ENCODE peak calls at places on chromosomes 12 and 14, in seven cellular contexts. A, T, S, N, K, Y and V are unnamed samples.

GRCh38 chr12:69732088-69732487 is 6.6 kb upstream of the RAB3IP start:
- DNase-seq in K (no peak), S (peak), T (no peak), N (peak), Y (no peak), A (no peak), V (no peak)

GRCh38 chr12:85920324-85920947 is 46.3 kb downstream of the NTS start:
- DNase-seq in S (peak), A (no peak), N (peak), T (no peak), K (no peak), Y (no peak), V (no peak)

GRCh38 chr12:94107910-94108309 is 40.5 kb upstream of the PLXNC1 start:
- DNase-seq in S (no peak), N (no peak), T (no peak), A (no peak), Y (no peak), K (no peak), V (no peak)

GRCh38 chr12:69397978-69398377 is 38.4 kb downstream of the YEATS4 start:
- DNase-seq in N (peak), Y (no peak), A (no peak), K (no peak), T (no peak), S (peak), V (no peak)

GRCh38 chr14:90388437-90388836 is 8.4 kb upstream of the CALM1 start:
- DNase-seq in N (peak), A (no peak), Y (no peak), S (peak), K (peak), T (no peak), V (peak)

GRCh38 chr14:23640524-23641141 is 4.5 kb downstream of the DHRS2 start:
- DNase-seq in T (no peak), A (peak), K (no peak), N (peak), S (peak), Y (no peak), V (no peak)

GRCh38 chr12:53998174-53998899 is 1.6 kb upstream of the HOXC9 start:
- DNase-seq in A (no peak), K (no peak), N (no peak), T (no peak), S (no peak), Y (no peak), V (no peak)

GRCh38 chr14:99590746-99591555 is 13.1 kb downstream of the CCDC85C start:
- DNase-seq in K (no peak), Y (no peak), S (peak), T (no peak), A (peak), N (peak), V (peak)

GRCh38 chr14:80206351-80206750 is 5.0 kb downstream of the DIO2 start:
- DNase-seq in K (no peak), N (no peak), Y (no peak), T (no peak), A (no peak), S (no peak), V (no peak)

GRCh38 chr12:87376722-87377121 is 652.5 kb downstream of the C12orf50 start:
- DNase-seq in T (no peak), A (no peak), S (no peak), N (no peak), K (no peak), Y (no peak), V (no peak)

GRCh38 chr14:98112211-98112780 is 1159.7 kb downstream of the BCL11B start:
- DNase-seq in K (no peak), N (no peak), S (no peak), Y (no peak), T (no peak), A (no peak), V (no peak)

GRCh38 chr12:120999191-121000120 is 16.8 kb downstream of the C12orf43 start:
- DNase-seq in S (peak), N (peak), Y (no peak), K (no peak), A (no peak), T (no peak), V (no peak)

GRCh38 chr12:19608039-19608438 is 168.7 kb downstream of the AEBP2 start:
- DNase-seq in Y (no peak), N (no peak), S (no peak), K (no peak), T (no peak), A (no peak), V (no peak)

GRCh38 chr14:104264495-104265265 is 126.3 kb downstream of the KIF26A start:
- DNase-seq in S (no peak), N (no peak), K (no peak), A (no peak), Y (no peak), T (no peak), V (peak)

GRCh38 chr14:92848941-92849340 is 54.8 kb downstream of the GOLGA5 start:
- DNase-seq in N (no peak), T (no peak), S (no peak), A (no peak), K (no peak), Y (no peak), V (no peak)

GRCh38 chr14:67766035-67766680 is 50.2 kb downstream of the ZFYVE26 start:
- DNase-seq in Y (no peak), K (no peak), S (no peak), T (no peak), N (no peak), A (no peak), V (no peak)

GRCh38 chr12:51225800-51226199 is 7.9 kb upstream of the POU6F1 start:
- DNase-seq in A (no peak), N (no peak), T (no peak), S (no peak), Y (no peak), K (no peak), V (no peak)

GRCh38 chr14:64198021-64198420 is 96.2 kb downstream of the ESR2 start:
- DNase-seq in A (no peak), Y (no peak), K (no peak), N (no peak), S (no peak), T (no peak), V (no peak)

GRCh38 chr12:129873458-129873857 is 30.4 kb downstream of the TMEM132D start:
- DNase-seq in A (no peak), Y (no peak), N (no peak), K (no peak), T (no peak), S (no peak), V (no peak)

GRCh38 chr12:103751171-103751570 is 89.9 kb downstream of the NT5DC3 start:
- DNase-seq in A (no peak), S (no peak), K (no peak), Y (no peak), T (no peak), N (no peak), V (no peak)

GRCh38 chr12:29103539-29103974 is 45.5 kb upstream of the FAR2 start:
- DNase-seq in S (no peak), K (no peak), N (no peak), A (no peak), Y (peak), T (no peak), V (no peak)

GRCh38 chr12:108689314-108690190 is 41.8 kb downstream of the CORO1C start:
- DNase-seq in K (no peak), T (no peak), Y (no peak), S (peak), A (no peak), N (peak), V (no peak)

GRCh38 chr14:77265561-77266335 is 5.3 kb downstream of the NGB start:
- DNase-seq in S (no peak), A (no peak), T (no peak), N (no peak), K (no peak), Y (no peak), V (no peak)

GRCh38 chr12:56115329-56115728 is 1.1 kb upstream of the RPL41 start:
- DNase-seq in A (no peak), N (peak), Y (no peak), S (peak), K (no peak), T (no peak), V (no peak)

GRCh38 chr12:117309276-117309885 is 52.0 kb downstream of the NOS1 start:
- DNase-seq in T (no peak), A (no peak), S (no peak), Y (no peak), N (no peak), K (no peak), V (no peak)

GRCh38 chr14:52840916-52841315 is 49.5 kb upstream of the GNPNAT1 start:
- DNase-seq in N (peak), S (peak), A (no peak), T (no peak), Y (no peak), K (peak), V (no peak)

GRCh38 chr14:91305650-91306431 is 61.3 kb upstream of the GPR68 start:
- DNase-seq in A (no peak), K (no peak), N (no peak), T (no peak), S (no peak), Y (no peak), V (no peak)

GRCh38 chr14:71169861-71170260 is 262.6 kb downstream of the PCNX1 start:
- DNase-seq in Y (no peak), N (no peak), S (no peak), T (no peak), A (no peak), K (no peak), V (no peak)

GRCh38 chr12:45986646-45987338 is 3.6 kb downstream of the SCAF11 start:
- DNase-seq in Y (no peak), N (no peak), K (no peak), T (no peak), S (no peak), A (no peak), V (no peak)

GRCh38 chr12:55057466-55057865 is 37.7 kb downstream of the NEUROD4 start:
- DNase-seq in Y (no peak), S (no peak), T (no peak), A (no peak), K (no peak), N (no peak), V (no peak)

GRCh38 chr14:74034572-74034971 is 15.4 kb downstream of the BBOF1 start:
- DNase-seq in K (no peak), A (no peak), N (no peak), T (no peak), S (no peak), Y (no peak), V (no peak)
- H3K4me3 ChIP-seq in K (no peak), A (no peak), N (no peak), T (no peak), S (no peak), Y (no peak), V (no peak)

GRCh38 chr14:101558739-101559240 is 2.5 kb upstream of the DIO3 start:
- DNase-seq in Y (no peak), A (no peak), T (no peak), S (no peak), K (no peak), N (no peak), V (no peak)
- H3K4me3 ChIP-seq in Y (no peak), A (peak), T (no peak), S (no peak), K (no peak), N (no peak), V (no peak)

GRCh38 chr14:54219281-54220121 is 177.3 kb upstream of the CDKN3 start:
- DNase-seq in A (no peak), Y (no peak), T (no peak), K (no peak), N (no peak), S (no peak), V (no peak)
- H3K4me3 ChIP-seq in A (no peak), Y (no peak), T (peak), K (peak), N (no peak), S (no peak), V (no peak)

DNA sequence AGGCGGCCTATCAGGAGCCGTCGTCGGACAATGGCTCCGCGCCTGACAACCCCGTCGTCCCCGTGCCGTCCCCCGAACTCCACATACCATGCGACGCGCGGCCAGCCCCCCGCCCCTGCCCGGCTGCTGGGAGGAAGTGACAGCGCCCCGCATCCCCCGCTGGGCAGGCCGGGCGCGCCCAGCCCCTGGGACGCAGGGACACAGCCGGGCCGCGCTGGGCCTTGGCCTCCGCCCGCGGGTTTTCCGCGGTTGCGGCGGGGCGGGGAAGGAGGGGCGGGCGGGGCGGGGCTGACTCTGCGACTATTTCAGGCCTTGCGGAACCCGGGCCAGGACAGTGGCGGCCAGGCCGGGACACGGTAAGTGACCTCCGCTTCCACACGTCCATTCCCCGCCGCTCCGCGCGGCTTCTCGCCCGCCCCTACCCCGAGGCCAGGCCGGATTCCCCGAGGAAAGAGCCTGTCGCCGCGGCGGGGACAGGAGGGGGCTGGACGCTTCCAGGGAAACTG is at the start of gene TNFAIP2:
- DNase-seq in N (peak), A (peak), Y (no peak), S (peak), K (no peak), T (no peak), V (no peak)
- H3K4me3 ChIP-seq in N (peak), A (peak), Y (no peak), S (peak), K (peak), T (peak), V (peak)

DNA sequence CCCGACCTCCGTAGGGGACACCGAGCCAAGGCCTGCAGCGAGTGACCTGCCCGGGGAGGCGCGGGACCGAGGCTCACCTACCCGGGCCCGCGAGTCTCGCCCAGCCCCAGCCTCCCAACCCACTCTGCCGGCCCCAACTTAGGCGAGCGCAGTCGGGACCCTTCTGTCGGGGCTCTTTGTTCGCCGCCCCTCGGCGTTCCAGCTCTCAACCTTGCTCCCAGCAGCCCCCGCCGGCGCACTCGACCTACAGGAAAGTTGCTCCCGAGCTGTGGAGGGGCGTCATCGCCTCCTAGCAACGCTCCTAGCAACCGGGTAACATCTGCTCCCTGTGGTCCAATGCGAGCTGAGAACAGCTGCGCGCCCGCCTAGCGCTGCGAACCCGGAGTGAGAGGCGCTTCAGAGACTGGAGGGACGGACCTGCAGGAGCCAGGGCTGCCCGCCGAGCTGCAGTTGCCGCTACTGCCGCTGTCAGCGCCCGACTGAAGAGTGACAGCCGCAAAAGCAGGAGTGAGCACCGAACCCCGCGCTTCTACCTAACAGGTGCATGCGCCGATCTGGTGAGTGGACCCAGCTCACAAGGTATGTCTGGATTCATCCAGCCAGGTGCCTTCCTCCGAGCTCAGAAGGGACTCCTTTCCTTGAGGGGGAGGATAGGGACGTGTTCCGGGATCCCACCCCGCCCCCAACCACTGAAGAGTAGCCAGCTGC is 354.9 kb downstream of the SNAPC1 start:
- DNase-seq in Y (peak), T (no peak), N (peak), S (peak), K (peak), A (peak), V (peak)
- H3K4me3 ChIP-seq in Y (peak), T (peak), N (no peak), S (no peak), K (peak), A (no peak), V (peak)

GRCh38 chr12:3489057-3489456 is 1.9 kb upstream of the PRMT8 start:
- DNase-seq in A (no peak), K (no peak), N (peak), Y (no peak), T (no peak), S (peak), V (peak)

GRCh38 chr12:3493225-3494049 is 2.4 kb downstream of the PRMT8 start:
- DNase-seq in Y (no peak), T (no peak), K (no peak), A (no peak), N (no peak), S (no peak), V (no peak)

GRCh38 chr12:3492868-3493224 is 1.8 kb downstream of the PRMT8 start:
- DNase-seq in S (no peak), N (no peak), Y (no peak), K (no peak), T (no peak), A (no peak), V (no peak)

GRCh38 chr12:3491938-3492867 is 1.2 kb downstream of the PRMT8 start:
- DNase-seq in A (no peak), T (no peak), N (peak), S (peak), Y (no peak), K (peak), V (no peak)

GRCh38 chr12:3490848-3491382 is at the start of gene PRMT8:
- DNase-seq in K (no peak), A (no peak), N (no peak), T (no peak), Y (no peak), S (peak), V (no peak)
- H3K4me3 ChIP-seq in K (no peak), A (no peak), N (no peak), T (no peak), Y (no peak), S (no peak), V (peak)

DNA sequence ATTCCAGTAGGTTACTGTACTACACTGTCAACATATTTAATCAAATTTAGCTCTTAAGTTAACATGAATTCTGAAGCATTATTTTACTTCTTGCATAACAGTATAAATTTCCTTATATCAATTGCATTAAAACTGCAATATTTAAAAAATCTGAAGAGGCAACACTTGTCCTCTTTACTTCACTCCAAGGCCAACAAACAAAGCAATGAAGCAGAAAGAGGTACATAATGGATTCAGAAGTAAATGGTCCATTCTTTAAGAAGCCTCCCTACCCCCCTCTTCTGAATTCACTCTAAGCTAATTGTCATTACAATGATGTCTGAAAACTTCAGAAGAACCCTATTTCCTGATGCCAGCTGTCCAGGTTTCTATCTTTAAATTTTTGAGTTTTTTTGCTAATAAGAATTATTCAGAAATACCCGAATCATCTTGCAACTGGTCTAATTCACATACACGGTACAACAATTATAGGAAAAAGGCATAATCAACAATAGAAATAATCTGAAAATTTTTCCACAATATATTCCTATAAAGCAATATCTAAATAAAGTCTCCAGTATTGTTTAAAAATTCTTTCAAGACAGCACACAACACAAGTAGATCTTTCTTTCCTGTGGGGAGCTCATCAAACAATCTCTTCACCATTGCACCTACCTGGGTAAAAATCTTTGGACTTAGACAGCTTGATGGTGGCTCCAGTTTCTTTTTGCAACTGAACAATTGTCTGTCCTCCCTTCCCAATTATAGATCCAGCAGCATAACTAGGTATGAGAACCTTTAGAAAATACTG is 2.9 kb downstream of the NOVA1 start:
- DNase-seq in T (no peak), S (no peak), K (no peak), A (no peak), Y (no peak), N (no peak), V (no peak)
- H3K4me3 ChIP-seq in T (peak), S (no peak), K (no peak), A (no peak), Y (no peak), N (peak), V (no peak)